ENCODE peak calls at places on chromosomes 3 and 15, in six cellular contexts. B, A, Y, S, U and E are unnamed samples.

GRCh38 chr3:113174806-113175490 is 36.4 kb upstream of the BOC start:
- DNase-seq in A (no peak), Y (no peak), U (no peak), S (no peak), B (no peak), E (no peak)

GRCh38 chr3:168467085-168467714 is 371.5 kb upstream of the GOLIM4 start:
- DNase-seq in Y (no peak), U (no peak), B (no peak), S (no peak), A (peak; percentile 19), E (no peak)

GRCh38 chr3:42473083-42473932 is 29.1 kb upstream of the VIPR1 start:
- DNase-seq in S (no peak), U (no peak), Y (peak; percentile 33), A (no peak), B (no peak), E (peak; percentile 67)

GRCh38 chr3:156677120-156677479 is 2.7 kb downstream of the TIPARP start:
- DNase-seq in A (no peak), B (no peak), Y (no peak), S (no peak), U (peak; percentile 74), E (no peak)

GRCh38 chr3:175672119-175672689 is 813.1 kb downstream of the NAALADL2 start:
- DNase-seq in S (no peak), Y (no peak), U (no peak), A (no peak), B (no peak), E (no peak)

GRCh38 chr3:121914081-121914998 is 20.1 kb downstream of the SLC15A2 start:
- DNase-seq in B (peak; percentile 28), S (no peak), Y (no peak), A (no peak), U (no peak), E (no peak)

GRCh38 chr3:198019115-198019514 is 59.1 kb downstream of the LMLN start:
- DNase-seq in Y (no peak), A (no peak), U (no peak), S (no peak), B (no peak), E (no peak)

GRCh38 chr3:148389916-148390315 is 307.8 kb upstream of the AGTR1 start:
- DNase-seq in U (no peak), B (no peak), Y (no peak), S (no peak), A (no peak), E (no peak)

GRCh38 chr3:13710251-13710650 is 161.3 kb downstream of the FBLN2 start:
- DNase-seq in B (no peak), U (no peak), S (no peak), Y (no peak), A (peak; percentile 4), E (peak; percentile 4)

GRCh38 chr3:34780973-34781372 is 858.4 kb upstream of the ARPP21 start:
- DNase-seq in B (no peak), Y (no peak), A (no peak), U (no peak), S (no peak), E (no peak)

GRCh38 chr15:71677352-71677751 is 133.0 kb upstream of the NR2E3 start:
- DNase-seq in U (no peak), Y (no peak), S (no peak), B (no peak), A (no peak), E (no peak)

GRCh38 chr3:150783334-150783733 is 20.4 kb upstream of the SIAH2 start:
- DNase-seq in Y (no peak), A (no peak), S (no peak), U (no peak), B (no peak), E (no peak)

GRCh38 chr3:188947401-188947982 is 224.3 kb upstream of the TPRG1 start:
- DNase-seq in A (peak; percentile 86), B (peak; percentile 86), S (peak; percentile 83), Y (peak; percentile 86), U (no peak), E (peak; percentile 88)

GRCh38 chr3:12222765-12223485 is 64.2 kb upstream of the TIMP4 start:
- DNase-seq in Y (no peak), B (no peak), S (no peak), U (no peak), A (no peak), E (no peak)

GRCh38 chr15:75809986-75810750 is 33.1 kb upstream of the UBE2Q2 start:
- DNase-seq in S (no peak), U (no peak), A (no peak), B (no peak), Y (no peak), E (no peak)

GRCh38 chr3:146326875-146327543 is 76.1 kb upstream of the PLSCR4 start:
- DNase-seq in B (no peak), S (no peak), A (peak; percentile 24), U (no peak), Y (peak; percentile 34), E (no peak)

GRCh38 chr3:165814380-165814779 is 22.8 kb downstream of the BCHE start:
- DNase-seq in S (no peak), Y (no peak), A (no peak), U (no peak), B (no peak), E (no peak)

GRCh38 chr3:39203862-39204261 is 11.5 kb upstream of the XIRP1 start:
- DNase-seq in A (no peak), S (no peak), B (no peak), U (no peak), Y (no peak), E (no peak)

GRCh38 chr3:25442486-25442885 is 14.4 kb downstream of the RARB start:
- DNase-seq in S (no peak), U (no peak), A (no peak), Y (no peak), B (no peak), E (no peak)

GRCh38 chr15:63900306-63900705 is 66.6 kb upstream of the HERC1 start:
- DNase-seq in Y (no peak), A (no peak), S (no peak), B (no peak), U (no peak), E (no peak)

GRCh38 chr15:96767703-96768434 is 437.4 kb downstream of the NR2F2 start:
- DNase-seq in U (no peak), S (no peak), A (no peak), B (no peak), Y (no peak), E (no peak)

GRCh38 chr3:101204246-101204645 is 116.1 kb downstream of the IMPG2 start:
- DNase-seq in S (no peak), U (no peak), A (no peak), B (no peak), Y (no peak), E (no peak)

GRCh38 chr3:73192036-73192738 is 130.7 kb downstream of the EBLN2 start:
- DNase-seq in A (no peak), Y (no peak), B (no peak), S (no peak), U (no peak), E (no peak)

GRCh38 chr15:65885668-65886218 is 16.5 kb downstream of the RAB11A start:
- DNase-seq in U (no peak), B (no peak), Y (no peak), A (no peak), S (no peak), E (no peak)

GRCh38 chr3:120025520-120025919 is 68.7 kb downstream of the GSK3B start:
- DNase-seq in Y (no peak), S (no peak), B (no peak), U (no peak), A (no peak), E (no peak)

GRCh38 chr3:66104535-66104934 is 65.8 kb upstream of the MAGI1 start:
- DNase-seq in S (no peak), Y (no peak), U (no peak), B (no peak), A (no peak), E (no peak)

GRCh38 chr15:71107501-71107815 is 7.8 kb upstream of the THSD4 start:
- DNase-seq in U (no peak), Y (no peak), S (no peak), B (no peak), A (no peak), E (no peak)

GRCh38 chr3:59056706-59057105 is 6.9 kb upstream of the CFAP20DC start:
- DNase-seq in Y (no peak), A (no peak), S (no peak), B (no peak), U (no peak), E (no peak)

GRCh38 chr3:23567917-23568316 is 237.8 kb upstream of the UBE2E1 start:
- DNase-seq in B (no peak), U (no peak), S (no peak), Y (no peak), A (no peak), E (no peak)

GRCh38 chr3:99006686-99007085 is 105.2 kb upstream of the DCBLD2 start:
- DNase-seq in A (no peak), U (no peak), Y (no peak), S (no peak), B (no peak), E (no peak)

DNA sequence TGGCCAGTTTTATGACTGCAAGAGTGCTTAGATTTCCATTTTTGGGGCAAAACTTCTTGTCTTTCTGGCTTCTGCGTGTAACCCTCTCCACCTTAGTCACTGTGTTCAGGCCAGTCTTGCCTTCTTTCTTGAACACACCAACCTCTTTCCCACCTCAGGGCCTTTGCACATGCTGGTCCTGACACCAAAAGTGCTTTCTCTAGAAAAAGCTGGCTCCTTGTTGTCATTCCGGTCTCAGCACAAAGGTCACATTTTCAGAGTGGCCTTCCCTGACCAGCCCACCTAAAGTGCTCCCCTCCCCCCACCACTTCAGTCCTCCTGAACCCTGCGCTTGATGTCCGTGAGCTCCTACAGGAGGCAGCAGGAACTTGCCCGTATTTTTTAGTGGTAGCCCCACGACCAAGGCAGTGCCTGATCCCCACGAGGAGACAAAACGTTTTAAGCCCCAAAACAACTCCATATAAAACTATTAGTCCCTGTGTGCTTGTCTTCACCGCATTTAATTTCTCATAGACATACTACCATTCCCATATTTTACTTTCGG is 25.5 kb downstream of the CDCP1 start:
- DNase-seq in Y (no peak), U (no peak), A (no peak), B (no peak), S (no peak), E (no peak)
- H3K27ac ChIP-seq in Y (no peak overlapping the region), U (no peak overlapping the region), A (no peak overlapping the region), B (no peak overlapping the region), S (no peak overlapping the region), E (no peak overlapping the region)

GRCh38 chr3:46559030-46559704 is 6.9 kb downstream of the LRRC2 start:
- DNase-seq in U (no peak), A (no peak), B (no peak), S (no peak), Y (no peak), E (no peak)
- H3K4me3 ChIP-seq in U (peak overlapping the region; percentile 56), A (no peak overlapping the region), B (no peak overlapping the region), S (peak overlapping the region; percentile 54), Y (peak overlapping the region; percentile 28), E (peak overlapping the region; percentile 25)

DNA sequence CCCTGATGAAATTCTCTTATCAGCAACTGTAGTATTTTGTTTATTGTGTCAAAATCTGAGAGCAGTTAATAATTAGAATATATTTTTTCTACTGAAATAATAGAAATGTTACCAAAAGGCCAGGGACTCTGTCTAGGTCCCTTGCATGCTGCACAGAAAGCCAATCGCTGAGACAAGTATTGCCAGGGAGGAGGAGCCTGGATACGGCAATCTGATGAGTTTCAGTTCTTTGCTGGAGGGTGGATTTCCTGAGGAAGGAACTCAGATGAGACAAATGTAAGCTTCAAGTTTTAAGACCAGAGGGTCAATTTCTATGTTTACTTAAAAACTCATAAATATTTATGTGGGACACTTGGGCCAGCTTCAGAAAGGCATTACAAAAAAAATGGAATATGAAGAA is 252.2 kb downstream of the GABRG3 start:
- DNase-seq in B (no peak), U (no peak), S (no peak), A (no peak), Y (no peak), E (no peak)
- H3K4me1 ChIP-seq in B (no peaks in the 10 kb centered on the region), U (no peaks in the 10 kb centered on the region), S (no peaks in the 10 kb centered on the region), A (no peaks in the 10 kb centered on the region), Y (no peaks in the 10 kb centered on the region), E (no peaks in the 10 kb centered on the region)

GRCh38 chr15:85743392-85744045 is 51.2 kb downstream of the KLHL25 start:
- DNase-seq in S (no peak), U (no peak), A (no peak), Y (no peak), B (no peak), E (no peak)
- H3K27ac ChIP-seq in S (peak overlapping the region; percentile 25), U (no peak overlapping the region), A (no peak overlapping the region), Y (peak overlapping the region; percentile 5), B (peak overlapping the region; percentile 10), E (no peak overlapping the region)